ENCODE peak calls at places on chromosomes 4 and X, in eight cellular contexts. O is endodermal cell; I is adipocyte; C is K562; V is astrocyte; W is neural progenitor cell; D is effector memory CD4-positive, alpha-beta T cell; F is neuronal stem cell. L is an unnamed sample.

GRCh38 chr4:1297023-1297395 is 7.3 kb downstream of the MAEA start:
- DNase-seq in I (no peak), D (no peak), F (no peak), V (no peak), O (no peak), C (no peak), W (no peak), L (no peak)

GRCh38 chr4:10106421-10107039 is 10.1 kb downstream of the WDR1 start:
- DNase-seq in D (peak; percentile 68), C (peak; percentile 87), O (no peak), I (peak; percentile 96), W (no peak), F (no peak), V (peak; percentile 97), L (no peak)

GRCh38 chr4:145153904-145154298 is 26.5 kb downstream of the OTUD4 start:
- DNase-seq in W (no peak), O (no peak), F (no peak), C (no peak), I (no peak), V (no peak), D (no peak), L (no peak)

GRCh38 chr4:122522944-122523343 is 66.4 kb upstream of the IL2 start:
- DNase-seq in C (no peak), V (no peak), I (no peak), F (no peak), O (no peak), D (no peak), W (no peak), L (no peak)

GRCh38 chr4:99117876-99118693 is 26.0 kb downstream of the ADH4 start:
- DNase-seq in O (no peak), D (no peak), C (no peak), I (peak; percentile 68), F (no peak), V (no peak), W (no peak), L (no peak)

GRCh38 chr4:44002368-44002767 is 446.2 kb downstream of the KCTD8 start:
- DNase-seq in W (no peak), I (no peak), C (no peak), D (no peak), V (no peak), F (no peak), O (no peak), L (no peak)

GRCh38 chr4:181372014-181372413 is 871.2 kb upstream of the TENM3 start:
- DNase-seq in I (no peak), C (no peak), O (peak; percentile 69), W (peak; percentile 31), V (no peak), F (no peak), D (no peak), L (no peak)

GRCh38 chr4:40662962-40663604 is 33.4 kb upstream of the RBM47 start:
- DNase-seq in C (no peak), D (no peak), W (no peak), F (no peak), I (peak; percentile 73), V (peak; percentile 87), O (no peak), L (no peak)

GRCh38 chr4:8542776-8543525 is 37.2 kb upstream of the GPR78 start:
- DNase-seq in W (no peak), D (no peak), I (peak; percentile 27), F (no peak), V (no peak), C (no peak), O (no peak), L (no peak)

GRCh38 chr4:147409350-147409749 is 71.5 kb upstream of the EDNRA start:
- DNase-seq in O (no peak), V (peak; percentile 85), D (no peak), W (no peak), I (no peak), F (no peak), C (no peak), L (no peak)

DNA sequence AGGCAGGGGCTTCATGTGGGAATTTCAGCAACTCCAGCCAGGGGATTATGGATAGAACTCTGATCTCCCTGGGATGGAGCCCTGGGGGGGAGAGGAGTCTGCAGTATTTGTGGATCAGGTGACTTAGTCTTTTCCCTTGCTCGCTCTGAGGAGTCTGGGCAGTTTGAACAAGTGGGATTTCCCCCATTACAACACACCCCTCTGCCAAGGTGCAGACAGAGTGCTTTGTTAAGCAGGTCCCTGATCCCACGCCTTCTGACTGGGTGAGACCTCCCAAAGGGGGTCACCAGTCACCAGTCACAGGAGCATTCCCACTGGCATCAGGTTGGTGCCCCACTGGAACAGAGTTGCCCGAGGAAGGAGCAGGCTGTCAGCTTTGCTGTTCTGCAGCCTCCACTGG is 123.9 kb downstream of the LHFPL1 start:
- DNase-seq in O (no peak), W (no peak), F (no peak), V (no peak), D (no peak), C (no peak), I (no peak), L (no peak)
- H3K27me3 ChIP-seq in O (no peaks in the 10 kb centered on the region), W (no peaks in the 10 kb centered on the region), F (no peaks in the 10 kb centered on the region), V (no peaks in the 10 kb centered on the region), D (no peaks in the 10 kb centered on the region), C (no peaks in the 10 kb centered on the region), I (peaks cover 22% of the 10 kb centered on the region), L (peaks cover 25% of the 10 kb centered on the region)

DNA sequence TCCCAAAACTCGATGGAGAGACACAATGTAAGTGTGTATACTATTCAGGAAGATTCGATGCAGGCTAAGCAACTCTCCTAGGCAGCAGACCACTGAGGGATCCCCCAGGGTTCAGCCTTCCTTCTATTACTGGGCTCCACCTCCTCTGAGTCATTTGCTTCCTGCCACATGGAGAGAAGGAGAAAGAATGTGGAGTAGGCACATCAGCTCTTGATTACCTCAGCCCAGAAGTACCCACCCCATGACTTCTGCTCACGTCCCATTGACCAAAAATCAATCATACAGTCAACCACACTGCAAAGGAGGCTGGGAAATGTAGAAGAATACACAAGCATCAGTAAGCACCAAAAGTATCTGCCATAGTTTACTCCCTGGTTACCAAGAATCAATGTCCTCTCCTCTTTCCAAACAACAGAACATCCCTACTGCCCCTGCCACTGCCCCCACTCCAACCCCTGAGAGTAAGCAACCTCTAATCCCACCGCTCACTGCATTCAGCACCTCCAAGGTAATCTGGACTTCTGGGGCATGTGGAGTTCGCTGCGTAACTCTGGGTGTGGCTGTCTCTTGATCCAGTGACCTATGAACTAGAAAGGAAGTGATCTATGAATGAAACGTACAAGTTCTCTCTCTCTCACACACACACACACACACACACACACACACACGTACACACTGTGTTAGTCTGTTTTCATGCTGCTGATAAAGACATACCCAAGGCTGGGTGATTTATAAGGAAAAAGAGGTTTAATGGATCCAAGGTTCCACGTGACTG is 91.2 kb upstream of the C1QTNF7 start:
- DNase-seq in I (peak; percentile 55), D (no peak), C (no peak), F (no peak), O (peak; percentile 64), W (no peak), V (peak; percentile 82), L (no peak)
- H3K4me1 ChIP-seq in I (peaks cover 22% of the 10 kb centered on the region), D (no peaks in the 10 kb centered on the region), C (no peaks in the 10 kb centered on the region), F (no peaks in the 10 kb centered on the region), O (no peaks in the 10 kb centered on the region), W (no peaks in the 10 kb centered on the region), V (peaks cover 9% of the 10 kb centered on the region), L (peaks cover 11% of the 10 kb centered on the region)

DNA sequence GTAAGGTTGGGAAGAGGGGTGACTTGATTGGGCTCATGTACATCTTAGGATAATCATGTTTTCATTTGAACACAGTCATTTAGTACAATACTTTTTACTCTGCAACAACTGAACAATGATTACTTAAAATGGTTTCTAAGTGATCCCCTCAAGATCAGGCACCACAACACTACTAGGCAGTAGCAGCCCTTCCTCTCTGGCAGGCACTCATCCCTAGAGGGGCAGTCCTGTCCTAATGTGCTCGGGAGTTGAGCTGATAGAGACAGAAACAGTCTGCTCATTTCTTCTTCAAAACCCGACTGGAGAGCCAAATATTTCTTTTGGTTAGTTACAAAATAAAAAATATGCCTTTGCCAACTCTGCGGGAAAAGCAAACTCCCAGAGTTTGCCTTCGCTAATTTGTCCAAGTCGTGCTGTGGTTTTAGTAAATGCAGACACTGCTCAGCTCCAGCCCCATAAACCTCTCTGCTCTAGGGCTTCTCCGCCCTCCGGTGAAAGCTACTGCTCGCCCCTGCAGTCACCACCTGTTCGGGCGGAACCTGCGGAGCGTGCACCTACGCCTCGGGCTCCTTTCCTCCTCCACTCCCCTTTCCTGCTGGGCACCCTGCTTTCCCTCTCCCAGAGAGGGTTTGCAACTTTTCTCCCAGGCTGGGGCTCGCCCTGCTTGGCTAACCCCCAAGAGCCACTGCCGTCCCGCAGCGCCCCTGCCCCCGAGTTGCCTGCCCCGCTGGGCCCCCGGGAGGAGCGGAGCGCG is 524 bp upstream of the NPNT start:
- DNase-seq in I (peak; percentile 32), O (no peak), C (no peak), W (peak; percentile 47), F (peak; percentile 27), V (peak; percentile 32), D (no peak), L (no peak)
- H3K27me3 ChIP-seq in I (peaks cover 83% of the 10 kb centered on the region), O (peaks cover 85% of the 10 kb centered on the region), C (no peaks in the 10 kb centered on the region), W (peaks cover 98% of the 10 kb centered on the region), F (peaks cover 15% of the 10 kb centered on the region), V (peaks cover 81% of the 10 kb centered on the region), D (peaks cover 8% of the 10 kb centered on the region), L (peaks cover 9% of the 10 kb centered on the region)

DNA sequence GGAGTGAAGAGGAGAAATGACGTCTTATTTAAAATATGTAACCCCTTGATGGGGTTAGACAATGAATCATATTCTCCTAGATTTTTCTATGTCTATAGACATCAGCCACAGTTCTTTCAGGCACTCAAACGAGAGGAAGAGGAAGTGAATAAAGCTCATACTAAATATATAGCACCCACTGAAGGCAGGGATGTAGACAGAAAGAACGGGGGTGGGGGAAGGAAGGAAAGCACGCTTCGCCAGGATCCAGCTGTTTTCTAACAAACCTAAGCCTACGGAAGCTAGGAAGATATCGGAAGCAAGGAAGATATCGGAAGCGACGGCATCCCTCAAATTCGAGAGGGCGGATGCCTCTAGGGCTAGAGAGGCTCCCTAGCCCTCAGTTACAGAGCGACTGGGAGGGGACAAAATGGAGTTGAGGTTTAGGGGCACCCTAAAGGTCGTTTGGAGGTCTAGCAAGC is 708 bp downstream of the ACSL4 start:
- DNase-seq in O (no peak), V (peak; percentile 65), C (peak; percentile 25), D (peak; percentile 5), I (peak; percentile 58), F (no peak), W (peak; percentile 25), L (no peak)
- H3K4me1 ChIP-seq in O (no peaks in the 10 kb centered on the region), V (peaks cover 9% of the 10 kb centered on the region), C (peaks cover 14% of the 10 kb centered on the region), D (no peaks in the 10 kb centered on the region), I (peaks cover 8% of the 10 kb centered on the region), F (no peaks in the 10 kb centered on the region), W (no peaks in the 10 kb centered on the region), L (peaks cover 15% of the 10 kb centered on the region)

L was measured in heart right ventricle.